ENCODE peak calls at places on chromosomes 6 and 20, in six cellular contexts. P is heart right ventricle, R is H1, B is A549, Z is SK-N-SH, H is heart left ventricle. J is an unnamed sample.

GRCh38 chr20:61903575-61904340 is 161.9 kb downstream of the TAF4 start:
- DNase-seq in P (no peak), R (no peak), B (no peak), Z (no peak), H (peak), J (no peak)

GRCh38 chr6:122553697-122554096 is 56.5 kb upstream of the PKIB start:
- DNase-seq in P (no peak), R (no peak), B (no peak), Z (no peak), H (no peak), J (no peak)

GRCh38 chr20:48490976-48491657 is 336.7 kb downstream of the PREX1 start:
- DNase-seq in P (no peak), R (no peak), B (no peak), Z (no peak), H (no peak), J (no peak)

GRCh38 chr6:51335543-51335942 is 516.9 kb downstream of the TFAP2B start:
- DNase-seq in P (no peak), R (no peak), B (no peak), Z (no peak), H (no peak), J (no peak)

GRCh38 chr6:125453516-125453915 is 151.7 kb upstream of the HDDC2 start:
- DNase-seq in P (no peak), R (no peak), B (no peak), Z (no peak), H (no peak), J (no peak)

GRCh38 chr6:140766999-140767398 is 1365.7 kb upstream of the GJE1 start:
- DNase-seq in P (no peak), R (no peak), B (no peak), Z (no peak), H (no peak), J (no peak)

GRCh38 chr20:11094711-11095110 is 420.9 kb upstream of the JAG1 start:
- DNase-seq in P (no peak), R (no peak), B (no peak), Z (no peak), H (no peak), J (no peak)

GRCh38 chr20:35883778-35884540 is 70.3 kb downstream of the SCAND1 start:
- DNase-seq in P (peak), R (peak), B (peak), Z (peak), H (peak), J (peak)

GRCh38 chr6:5701086-5701661 is 305.6 kb downstream of the NRN1 start:
- DNase-seq in P (peak), R (no peak), B (no peak), Z (no peak), H (no peak), J (no peak)

GRCh38 chr6:11050735-11051134 is 6.6 kb upstream of the ELOVL2 start:
- DNase-seq in P (no peak), R (no peak), B (no peak), Z (no peak), H (no peak), J (no peak)

GRCh38 chr6:89369009-89369408 is 16.5 kb upstream of the UBE2J1 start:
- DNase-seq in P (peak), R (no peak), B (no peak), Z (no peak), H (no peak), J (peak)

GRCh38 chr6:102114402-102114801 is 720.9 kb downstream of the GRIK2 start:
- DNase-seq in P (no peak), R (no peak), B (no peak), Z (no peak), H (no peak), J (no peak)

GRCh38 chr6:135310291-135310690 is 129.2 kb downstream of the MYB start:
- DNase-seq in P (no peak), R (no peak), B (no peak), Z (no peak), H (no peak), J (no peak)

GRCh38 chr20:21064924-21065323 is 41.2 kb downstream of the LINC00237 start:
- DNase-seq in P (no peak), R (no peak), B (no peak), Z (no peak), H (no peak), J (no peak)

GRCh38 chr6:128208078-128208477 is 307.2 kb upstream of the THEMIS start:
- DNase-seq in P (no peak), R (no peak), B (no peak), Z (no peak), H (no peak), J (no peak)

GRCh38 chr6:72328775-72329174 is 293.1 kb upstream of the KCNQ5 start:
- DNase-seq in P (no peak), R (no peak), B (no peak), Z (no peak), H (no peak), J (no peak)

GRCh38 chr6:90464507-90464906 is 122.4 kb downstream of the MAP3K7 start:
- DNase-seq in P (no peak), R (no peak), B (no peak), Z (no peak), H (no peak), J (no peak)

GRCh38 chr20:61434361-61434781 is 182.3 kb downstream of the CDH4 start:
- DNase-seq in P (no peak), R (no peak), B (no peak), Z (no peak), H (no peak), J (no peak)

GRCh38 chr6:124927806-124928205 is 34.4 kb upstream of the RNF217 start:
- DNase-seq in P (no peak), R (no peak), B (no peak), Z (no peak), H (no peak), J (no peak)

GRCh38 chr20:16575390-16576140 is 2.3 kb upstream of the KIF16B start:
- DNase-seq in P (no peak), R (no peak), B (peak), Z (no peak), H (no peak), J (no peak)

GRCh38 chr20:33419140-33419974 is 18.0 kb upstream of the CDK5RAP1 start:
- DNase-seq in P (peak), R (no peak), B (no peak), Z (peak), H (peak), J (no peak)

GRCh38 chr6:45951771-45952529 is 63.7 kb downstream of the CLIC5 start:
- DNase-seq in P (no peak), R (no peak), B (no peak), Z (no peak), H (no peak), J (peak)

GRCh38 chr20:21074605-21075336 is 31.4 kb downstream of the LINC00237 start:
- DNase-seq in P (no peak), R (no peak), B (no peak), Z (no peak), H (no peak), J (no peak)

GRCh38 chr20:16007978-16008377 is 565.3 kb downstream of the KIF16B start:
- DNase-seq in P (no peak), R (no peak), B (no peak), Z (no peak), H (no peak), J (no peak)

GRCh38 chr20:63172726-63173125 is 43.2 kb downstream of the YTHDF1 start:
- DNase-seq in P (no peak), R (no peak), B (no peak), Z (no peak), H (no peak), J (no peak)

GRCh38 chr6:34581561-34581920 is 25.4 kb upstream of the SPDEF start:
- DNase-seq in P (no peak), R (no peak), B (no peak), Z (no peak), H (no peak), J (no peak)

GRCh38 chr6:16769131-16769985 is 8.1 kb upstream of the ATXN1 start:
- DNase-seq in P (peak), R (no peak), B (peak), Z (no peak), H (no peak), J (peak)

GRCh38 chr6:96604420-96604819 is 41.5 kb downstream of the FHL5 start:
- DNase-seq in P (no peak), R (no peak), B (no peak), Z (no peak), H (no peak), J (no peak)

GRCh38 chr6:42618105-42618504 is 54.3 kb downstream of the UBR2 start:
- DNase-seq in P (no peak), R (no peak), B (no peak), Z (no peak), H (no peak), J (no peak)

GRCh38 chr20:61306935-61307475 is 54.9 kb downstream of the CDH4 start:
- DNase-seq in P (no peak), R (no peak), B (no peak), Z (no peak), H (no peak), J (no peak)

GRCh38 chr20:22379472-22379871 is 204.9 kb downstream of the FOXA2 start:
- DNase-seq in P (no peak), R (no peak), B (no peak), Z (no peak), H (no peak), J (no peak)

GRCh38 chr6:141050470-141050869 is 1082.3 kb upstream of the GJE1 start:
- DNase-seq in P (no peak), R (no peak), B (no peak), Z (no peak), H (no peak), J (no peak)

GRCh38 chr6:68400396-68400795 is 234.7 kb upstream of the ADGRB3 start:
- DNase-seq in P (no peak), R (no peak), B (no peak), Z (no peak), H (no peak), J (no peak)

GRCh38 chr6:170221052-170221752 is 69.7 kb downstream of the DLL1 start:
- DNase-seq in P (no peak), R (no peak), B (peak), Z (peak), H (peak), J (no peak)

GRCh38 chr6:133286765-133287164 is 45.6 kb downstream of the EYA4 start:
- DNase-seq in P (no peak), R (no peak), B (no peak), Z (no peak), H (no peak), J (no peak)

DNA sequence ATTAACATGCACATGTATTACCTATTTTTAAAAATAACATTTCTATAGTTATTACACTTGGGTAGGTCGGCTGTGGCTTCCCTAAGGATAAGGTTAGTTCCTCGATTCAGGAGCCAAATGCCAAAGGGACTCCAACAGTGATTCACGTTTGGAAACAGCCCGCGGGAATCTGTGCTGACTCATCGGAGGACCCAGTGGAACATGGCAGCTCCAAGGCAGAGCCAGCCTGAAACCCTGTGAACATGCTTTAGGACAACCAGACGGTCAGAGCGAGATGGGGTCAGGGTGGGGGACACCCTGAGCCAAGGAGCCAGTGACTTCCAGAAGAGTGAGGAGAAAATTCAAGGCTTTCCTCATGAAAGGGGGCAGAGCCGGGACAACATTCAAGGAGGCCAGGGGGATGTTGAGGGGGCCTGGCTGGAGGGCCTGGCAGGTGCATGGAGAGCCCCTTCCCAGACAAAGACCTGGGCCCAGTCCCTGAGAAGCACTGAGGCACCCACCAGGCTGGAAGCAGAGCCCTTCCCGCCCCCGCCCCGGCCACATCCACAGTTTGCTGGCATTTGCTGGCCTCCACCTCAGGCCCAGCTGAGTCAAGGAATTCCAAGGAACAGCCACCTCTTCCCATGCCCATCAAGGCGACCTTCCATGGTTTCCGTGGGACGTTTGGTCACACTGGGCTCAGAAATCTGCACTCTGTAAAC is 133.2 kb downstream of the SNX5 start:
- DNase-seq in P (peak), R (no peak), B (peak), Z (no peak), H (no peak), J (no peak)
- H3K27ac ChIP-seq in P (peak), R (no peak), B (peak), Z (peak), H (peak), J (peak)

GRCh38 chr20:4815618-4816017 is 93.9 kb downstream of the PRND start:
- DNase-seq in P (no peak), R (no peak), B (no peak), Z (no peak), H (no peak), J (no peak)
- H3K4me3 ChIP-seq in P (no peak), R (no peak), B (no peak), Z (no peak), H (no peak), J (no peak)

GRCh38 chr6:157813757-157814455 is 9.1 kb upstream of the SNX9 start:
- DNase-seq in P (no peak), R (no peak), B (no peak), Z (no peak), H (no peak), J (no peak)
- H3K27ac ChIP-seq in P (peak), R (no peak), B (no peak), Z (peak), H (peak), J (peak)

GRCh38 chr6:107667790-107668189 is 156.3 kb downstream of the SCML4 start:
- DNase-seq in P (no peak), R (no peak), B (no peak), Z (no peak), H (no peak), J (no peak)

GRCh38 chr6:107674995-107675738 is 148.9 kb downstream of the SCML4 start:
- DNase-seq in P (peak), R (peak), B (peak), Z (peak), H (peak), J (peak)

GRCh38 chr6:107668826-107669474 is 155.2 kb downstream of the SCML4 start:
- DNase-seq in P (no peak), R (no peak), B (no peak), Z (no peak), H (no peak), J (no peak)

GRCh38 chr6:107673076-107673494 is 151.0 kb downstream of the SCML4 start:
- DNase-seq in P (peak), R (no peak), B (no peak), Z (no peak), H (peak), J (no peak)

DNA sequence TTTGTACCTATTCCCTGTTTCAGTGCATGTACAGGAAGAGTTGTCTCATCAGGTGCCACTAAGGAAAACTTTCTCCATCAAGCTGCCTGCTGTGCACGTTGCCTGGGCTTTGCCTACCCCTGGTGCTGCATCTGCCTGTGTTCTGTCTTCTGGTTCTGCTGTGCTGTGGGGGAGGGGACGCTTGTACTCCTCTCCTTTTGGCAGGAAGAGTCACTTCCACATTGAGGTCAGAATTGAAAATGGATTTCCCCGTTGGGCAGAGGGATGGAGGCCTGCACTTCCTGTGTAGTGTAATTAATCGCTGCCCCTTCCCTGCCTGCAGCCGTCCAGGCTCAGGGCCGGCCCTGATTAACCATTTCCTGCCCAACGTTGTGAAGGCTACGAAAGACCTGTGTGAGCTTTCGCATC is 153.3 kb downstream of the SCML4 start:
- DNase-seq in P (peak), R (no peak), B (no peak), Z (peak), H (no peak), J (peak)
- H3K4me3 ChIP-seq in P (no peak), R (no peak), B (no peak), Z (no peak), H (no peak), J (no peak)

GRCh38 chr20:44495802-44496481 is 20.3 kb downstream of the TTPAL start:
- DNase-seq in P (no peak), R (no peak), B (peak), Z (no peak), H (no peak), J (no peak)
- H3K27ac ChIP-seq in P (no peak), R (no peak), B (peak), Z (peak), H (no peak), J (no peak)

GRCh38 chr6:15364401-15365037 is 118.7 kb downstream of the JARID2 start:
- DNase-seq in P (no peak), R (no peak), B (no peak), Z (no peak), H (no peak), J (no peak)

GRCh38 chr6:15363164-15363522 is 117.3 kb downstream of the JARID2 start:
- DNase-seq in P (no peak), R (no peak), B (no peak), Z (no peak), H (no peak), J (no peak)

GRCh38 chr6:15360300-15360699 is 114.4 kb downstream of the JARID2 start:
- DNase-seq in P (no peak), R (no peak), B (no peak), Z (no peak), H (no peak), J (no peak)

GRCh38 chr6:15363523-15364400 is 117.9 kb downstream of the JARID2 start:
- DNase-seq in P (no peak), R (no peak), B (peak), Z (peak), H (no peak), J (no peak)

DNA sequence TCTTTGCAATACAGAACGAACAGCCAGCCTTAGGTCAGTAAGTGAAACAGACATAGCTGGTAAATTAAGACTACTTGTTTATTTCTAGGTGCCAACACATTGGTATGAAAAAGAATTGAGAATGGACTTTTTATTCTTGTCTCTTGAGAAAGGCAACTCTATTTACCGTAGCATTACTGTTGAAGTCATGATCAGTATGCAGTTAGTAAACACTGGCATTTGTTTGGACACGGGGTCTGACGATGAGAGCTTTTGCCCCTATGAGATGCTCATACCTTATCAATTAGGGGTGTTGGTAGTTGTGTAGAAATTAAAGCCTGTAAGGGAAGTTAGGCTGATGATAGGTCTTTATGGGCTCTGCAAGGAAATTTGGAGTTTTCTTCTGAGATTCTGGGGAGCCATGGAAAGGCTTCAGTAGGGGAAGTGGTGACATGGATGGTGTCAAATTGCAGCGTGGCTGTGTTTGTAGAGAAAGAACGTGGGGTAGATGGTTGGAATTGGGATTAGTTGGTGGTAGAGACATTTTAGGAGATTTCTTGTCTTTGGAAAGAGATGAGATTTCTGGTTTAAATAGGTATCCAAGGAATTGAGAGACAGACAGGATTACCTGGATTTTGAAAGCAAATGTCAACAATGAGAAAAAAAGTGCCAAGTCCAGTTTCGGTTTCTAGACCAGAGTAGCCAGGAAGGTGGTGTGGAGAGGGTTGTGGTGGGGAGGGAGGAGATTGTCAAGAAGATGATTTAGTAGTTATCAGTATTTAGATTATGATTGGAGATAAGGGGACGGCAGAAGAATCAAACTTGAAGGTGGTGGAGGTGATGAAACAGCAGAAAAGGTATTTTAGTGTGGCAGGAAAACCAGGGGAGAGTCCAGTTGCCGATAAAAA is 116.6 kb downstream of the JARID2 start:
- DNase-seq in P (no peak), R (no peak), B (no peak), Z (no peak), H (no peak), J (no peak)
- H3K4me3 ChIP-seq in P (no peak), R (no peak), B (no peak), Z (no peak), H (no peak), J (no peak)

J was measured in lung.